ENCODE peak calls at places on chromosomes 12 and 14, in six cellular contexts. One of them, this sample, is unnamed.

GRCh38 chr14:102902086-102902485 is 20.4 kb upstream of the AMN start:
- DNase-seq in trophoblast cell: no peak
- DNase-seq in tibial artery: no peak
- DNase-seq in heart right ventricle: no peak
- DNase-seq in AG09309: no peak
- DNase-seq in body of pancreas: no peak
- DNase-seq in this sample: no peak

GRCh38 chr14:104132981-104133380 is 5.4 kb upstream of the KIF26A start:
- DNase-seq in AG09309: no peak
- DNase-seq in heart right ventricle: peak; percentile 8
- DNase-seq in body of pancreas: no peak
- DNase-seq in tibial artery: peak; percentile 28
- DNase-seq in trophoblast cell: no peak
- DNase-seq in this sample: no peak

GRCh38 chr14:68979722-68980552 is 835 bp upstream of the ACTN1 start:
- DNase-seq in tibial artery: peak; percentile 84
- DNase-seq in body of pancreas: peak; percentile 57
- DNase-seq in AG09309: no peak
- DNase-seq in heart right ventricle: peak; percentile 55
- DNase-seq in trophoblast cell: peak; percentile 58
- DNase-seq in this sample: no peak

GRCh38 chr12:63844391-63845341 is at the start of gene SRGAP1:
- DNase-seq in trophoblast cell: peak; percentile 36
- DNase-seq in tibial artery: peak; percentile 88
- DNase-seq in body of pancreas: peak; percentile 58
- DNase-seq in heart right ventricle: peak; percentile 69
- DNase-seq in AG09309: peak; percentile 29
- DNase-seq in this sample: no peak

GRCh38 chr14:68612049-68612448 is 180.8 kb downstream of the ZFP36L1 start:
- DNase-seq in tibial artery: peak; percentile 66
- DNase-seq in AG09309: no peak
- DNase-seq in trophoblast cell: no peak
- DNase-seq in body of pancreas: no peak
- DNase-seq in heart right ventricle: peak; percentile 25
- DNase-seq in this sample: no peak

GRCh38 chr12:68100241-68100640 is 59.3 kb downstream of the IFNG start:
- DNase-seq in tibial artery: no peak
- DNase-seq in body of pancreas: no peak
- DNase-seq in heart right ventricle: no peak
- DNase-seq in trophoblast cell: peak; percentile 21
- DNase-seq in AG09309: no peak
- DNase-seq in this sample: no peak

GRCh38 chr14:49879683-49880204 is 13.1 kb upstream of the ARF6 start:
- DNase-seq in heart right ventricle: no peak
- DNase-seq in tibial artery: no peak
- DNase-seq in trophoblast cell: peak; percentile 77
- DNase-seq in AG09309: no peak
- DNase-seq in body of pancreas: peak; percentile 53
- DNase-seq in this sample: no peak

GRCh38 chr14:69685217-69685616 is 73.8 kb downstream of the SUSD6 start:
- DNase-seq in heart right ventricle: no peak
- DNase-seq in body of pancreas: no peak
- DNase-seq in AG09309: no peak
- DNase-seq in trophoblast cell: peak; percentile 15
- DNase-seq in tibial artery: no peak
- DNase-seq in this sample: no peak

GRCh38 chr12:113097716-113098427 is 37.7 kb downstream of the RASAL1 start:
- DNase-seq in trophoblast cell: no peak
- DNase-seq in heart right ventricle: peak; percentile 50
- DNase-seq in AG09309: no peak
- DNase-seq in tibial artery: no peak
- DNase-seq in body of pancreas: peak; percentile 35
- DNase-seq in this sample: no peak

GRCh38 chr14:100827751-100828447 is 2.0 kb downstream of the MEG3 start:
- DNase-seq in heart right ventricle: no peak
- DNase-seq in tibial artery: no peak
- DNase-seq in AG09309: peak; percentile 59
- DNase-seq in body of pancreas: peak; percentile 36
- DNase-seq in trophoblast cell: no peak
- DNase-seq in this sample: no peak

GRCh38 chr12:17592472-17592871 is 497.5 kb downstream of the RERGL start:
- DNase-seq in AG09309: no peak
- DNase-seq in body of pancreas: no peak
- DNase-seq in trophoblast cell: no peak
- DNase-seq in heart right ventricle: no peak
- DNase-seq in tibial artery: no peak
- DNase-seq in this sample: no peak

GRCh38 chr14:31420013-31420318 is 384 bp downstream of the HEATR5A start:
- DNase-seq in body of pancreas: peak; percentile 78
- DNase-seq in AG09309: no peak
- DNase-seq in trophoblast cell: peak; percentile 82
- DNase-seq in heart right ventricle: peak; percentile 72
- DNase-seq in tibial artery: peak; percentile 79
- DNase-seq in this sample: no peak

GRCh38 chr12:77152623-77153193 is 87.3 kb upstream of the E2F7 start:
- DNase-seq in trophoblast cell: no peak
- DNase-seq in heart right ventricle: no peak
- DNase-seq in AG09309: no peak
- DNase-seq in tibial artery: no peak
- DNase-seq in body of pancreas: no peak
- DNase-seq in this sample: peak; percentile 19

GRCh38 chr12:89542912-89543592 is 17.2 kb upstream of the POC1B start:
- DNase-seq in trophoblast cell: peak; percentile 64
- DNase-seq in body of pancreas: peak; percentile 75
- DNase-seq in tibial artery: peak; percentile 69
- DNase-seq in AG09309: peak; percentile 62
- DNase-seq in heart right ventricle: no peak
- DNase-seq in this sample: peak; percentile 61

GRCh38 chr12:59374783-59375182 is 221.0 kb upstream of the SLC16A7 start:
- DNase-seq in body of pancreas: no peak
- DNase-seq in trophoblast cell: no peak
- DNase-seq in tibial artery: no peak
- DNase-seq in AG09309: no peak
- DNase-seq in heart right ventricle: no peak
- DNase-seq in this sample: no peak

GRCh38 chr12:100758083-100758482 is 36.5 kb upstream of the ANO4 start:
- DNase-seq in body of pancreas: no peak
- DNase-seq in AG09309: no peak
- DNase-seq in trophoblast cell: no peak
- DNase-seq in heart right ventricle: no peak
- DNase-seq in tibial artery: no peak
- DNase-seq in this sample: no peak

GRCh38 chr14:106691601-106692291 is 1165.4 kb downstream of the TMEM121 start:
- DNase-seq in AG09309: no peak
- DNase-seq in trophoblast cell: no peak
- DNase-seq in body of pancreas: peak; percentile 16
- DNase-seq in tibial artery: no peak
- DNase-seq in heart right ventricle: peak; percentile 20
- DNase-seq in this sample: no peak

GRCh38 chr12:6607751-6608591 is 792 bp upstream of the CHD4 start:
- DNase-seq in body of pancreas: peak; percentile 82
- DNase-seq in tibial artery: peak; percentile 77
- DNase-seq in trophoblast cell: peak; percentile 84
- DNase-seq in AG09309: no peak
- DNase-seq in heart right ventricle: no peak
- DNase-seq in this sample: no peak

GRCh38 chr14:92994131-92994676 is 71.3 kb downstream of the CHGA start:
- DNase-seq in trophoblast cell: no peak
- DNase-seq in AG09309: no peak
- DNase-seq in body of pancreas: no peak
- DNase-seq in heart right ventricle: peak; percentile 15
- DNase-seq in tibial artery: no peak
- DNase-seq in this sample: no peak

GRCh38 chr14:102982852-102983470 is 60.5 kb downstream of the AMN start:
- DNase-seq in body of pancreas: no peak
- DNase-seq in AG09309: no peak
- DNase-seq in tibial artery: no peak
- DNase-seq in trophoblast cell: no peak
- DNase-seq in heart right ventricle: no peak
- DNase-seq in this sample: no peak

GRCh38 chr12:10867381-10867780 is 16.7 kb downstream of the PRH1 start:
- DNase-seq in tibial artery: no peak
- DNase-seq in body of pancreas: no peak
- DNase-seq in AG09309: no peak
- DNase-seq in heart right ventricle: no peak
- DNase-seq in trophoblast cell: no peak
- DNase-seq in this sample: no peak

DNA sequence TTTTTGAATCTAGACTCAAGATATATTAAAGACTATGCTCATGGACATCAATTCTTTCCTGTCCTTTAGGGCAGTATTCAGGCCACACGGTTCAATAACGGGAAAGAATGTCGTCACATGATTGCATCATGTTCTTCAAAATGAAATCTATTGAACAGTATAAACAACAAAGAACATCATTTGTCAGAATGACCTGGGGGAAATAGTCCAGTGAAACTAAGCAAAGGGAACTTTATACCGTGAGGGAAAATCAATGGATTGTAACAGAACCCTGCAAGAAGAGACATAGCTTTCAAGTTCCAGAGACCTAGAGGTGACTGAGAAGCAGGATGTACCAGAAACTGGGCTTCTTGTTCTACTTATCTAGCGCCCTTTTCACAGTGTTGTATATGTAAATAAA is 32.7 kb downstream of the FLRT2 start:
- DNase-seq in tibial artery: no peak
- DNase-seq in AG09309: no peak
- DNase-seq in heart right ventricle: no peak
- DNase-seq in body of pancreas: no peak
- DNase-seq in trophoblast cell: no peak
- DNase-seq in this sample: no peak
- H3K4me3 ChIP-seq in tibial artery: no peak overlapping the region
- H3K4me3 ChIP-seq in AG09309: no peak overlapping the region
- H3K4me3 ChIP-seq in heart right ventricle: no peak overlapping the region
- H3K4me3 ChIP-seq in body of pancreas: no peak overlapping the region
- H3K4me3 ChIP-seq in trophoblast cell: no peak overlapping the region
- H3K4me3 ChIP-seq in this sample: no peak overlapping the region

GRCh38 chr12:52005903-52006703 is 643 bp upstream of the TAMALIN start:
- DNase-seq in heart right ventricle: peak; percentile 49
- DNase-seq in AG09309: no peak
- DNase-seq in trophoblast cell: peak; percentile 28
- DNase-seq in tibial artery: peak; percentile 85
- DNase-seq in body of pancreas: peak; percentile 44
- DNase-seq in this sample: no peak

GRCh38 chr12:52007158-52007921 is 594 bp downstream of the TAMALIN start:
- DNase-seq in body of pancreas: peak; percentile 37
- DNase-seq in heart right ventricle: peak; percentile 69
- DNase-seq in trophoblast cell: no peak
- DNase-seq in tibial artery: no peak
- DNase-seq in AG09309: no peak
- DNase-seq in this sample: no peak

GRCh38 chr12:52007982-52008510 is 1.3 kb downstream of the TAMALIN start:
- DNase-seq in trophoblast cell: no peak
- DNase-seq in AG09309: no peak
- DNase-seq in tibial artery: no peak
- DNase-seq in heart right ventricle: no peak
- DNase-seq in body of pancreas: no peak
- DNase-seq in this sample: no peak

GRCh38 chr12:52005218-52005902 is 1.4 kb upstream of the TAMALIN start:
- DNase-seq in heart right ventricle: no peak
- DNase-seq in trophoblast cell: no peak
- DNase-seq in body of pancreas: no peak
- DNase-seq in AG09309: no peak
- DNase-seq in tibial artery: no peak
- DNase-seq in this sample: no peak

DNA sequence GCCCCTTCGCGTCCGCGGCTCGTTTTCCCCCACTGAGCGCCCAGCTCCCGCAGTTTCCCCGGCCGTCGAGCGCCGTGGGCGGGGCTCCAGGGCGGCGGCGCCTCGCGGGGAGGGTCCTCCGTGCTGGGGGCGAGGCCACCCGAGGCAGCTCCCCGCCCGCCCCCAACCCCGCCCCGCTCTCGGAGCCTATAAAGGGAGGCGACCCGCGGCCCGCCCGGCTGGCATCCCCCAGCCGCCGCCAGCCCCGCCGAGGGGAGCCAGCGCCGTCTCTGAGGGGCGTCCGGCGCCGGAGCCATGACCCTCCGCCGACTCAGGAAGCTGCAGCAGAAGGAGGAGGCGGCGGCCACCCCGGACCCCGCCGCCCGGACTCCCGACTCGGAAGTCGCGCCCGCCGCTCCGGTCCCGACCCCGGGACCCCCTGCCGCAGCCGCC is at the start of gene TAMALIN:
- DNase-seq in body of pancreas: peak; percentile 70
- DNase-seq in heart right ventricle: peak; percentile 84
- DNase-seq in trophoblast cell: no peak
- DNase-seq in AG09309: no peak
- DNase-seq in tibial artery: peak; percentile 83
- DNase-seq in this sample: no peak
- H3K4me3 ChIP-seq in body of pancreas: peak within 1 kb of the TSS; percentile 4
- H3K4me3 ChIP-seq in heart right ventricle: peak within 1 kb of the TSS; percentile 79
- H3K4me3 ChIP-seq in trophoblast cell: peak within 1 kb of the TSS; percentile 70
- H3K4me3 ChIP-seq in AG09309: peak within 1 kb of the TSS; percentile 54
- H3K4me3 ChIP-seq in tibial artery: peak within 1 kb of the TSS; percentile 57
- H3K4me3 ChIP-seq in this sample: peak within 1 kb of the TSS; percentile 43

GRCh38 chr14:29927596-29928341 is at the start of gene PRKD1:
- DNase-seq in AG09309: no peak
- DNase-seq in trophoblast cell: no peak
- DNase-seq in body of pancreas: peak; percentile 71
- DNase-seq in tibial artery: peak; percentile 80
- DNase-seq in heart right ventricle: peak; percentile 76
- DNase-seq in this sample: no peak

GRCh38 chr14:29926701-29927595 is 699 bp downstream of the PRKD1 start:
- DNase-seq in AG09309: no peak
- DNase-seq in trophoblast cell: no peak
- DNase-seq in body of pancreas: peak; percentile 69
- DNase-seq in heart right ventricle: peak; percentile 67
- DNase-seq in tibial artery: peak; percentile 73
- DNase-seq in this sample: no peak

GRCh38 chr14:29930283-29930682 is 2.6 kb upstream of the PRKD1 start:
- DNase-seq in tibial artery: no peak
- DNase-seq in body of pancreas: no peak
- DNase-seq in heart right ventricle: no peak
- DNase-seq in AG09309: peak; percentile 59
- DNase-seq in trophoblast cell: no peak
- DNase-seq in this sample: no peak

GRCh38 chr14:29926228-29926627 is 1.4 kb downstream of the PRKD1 start:
- DNase-seq in heart right ventricle: no peak
- DNase-seq in trophoblast cell: no peak
- DNase-seq in tibial artery: no peak
- DNase-seq in AG09309: no peak
- DNase-seq in body of pancreas: no peak
- DNase-seq in this sample: no peak

GRCh38 chr14:29928342-29928640 is 644 bp upstream of the PRKD1 start:
- DNase-seq in tibial artery: no peak
- DNase-seq in body of pancreas: no peak
- DNase-seq in trophoblast cell: no peak
- DNase-seq in AG09309: no peak
- DNase-seq in heart right ventricle: no peak
- DNase-seq in this sample: no peak
- H3K4me3 ChIP-seq in tibial artery: peak overlapping the region; percentile 65
- H3K4me3 ChIP-seq in body of pancreas: no peak overlapping the region
- H3K4me3 ChIP-seq in trophoblast cell: peak overlapping the region; percentile 86
- H3K4me3 ChIP-seq in AG09309: peak overlapping the region; percentile 30
- H3K4me3 ChIP-seq in heart right ventricle: peak overlapping the region; percentile 67
- H3K4me3 ChIP-seq in this sample: peak overlapping the region; percentile 41

DNA sequence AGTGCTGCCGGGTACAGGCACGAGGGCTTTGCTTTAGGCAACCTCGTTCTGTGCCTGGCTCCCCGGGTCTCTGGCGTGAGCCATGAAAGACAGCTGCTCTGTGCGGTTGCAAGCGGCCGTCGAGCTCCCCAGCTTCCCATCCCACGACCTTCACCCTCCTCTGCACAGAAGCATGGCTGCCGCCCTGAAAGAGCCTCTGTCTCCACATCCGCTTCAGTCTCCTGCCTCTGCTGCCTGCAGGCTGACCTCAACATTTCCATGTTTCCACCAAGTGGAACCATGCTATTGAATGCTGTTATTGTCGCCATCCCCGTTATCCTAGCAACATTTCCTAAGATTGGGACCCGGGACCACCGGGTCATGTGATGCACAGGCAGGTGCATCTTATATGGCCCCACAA is 57.1 kb downstream of the KDM2B start:
- DNase-seq in AG09309: no peak
- DNase-seq in body of pancreas: no peak
- DNase-seq in heart right ventricle: no peak
- DNase-seq in tibial artery: no peak
- DNase-seq in trophoblast cell: no peak
- DNase-seq in this sample: no peak
- H3K4me3 ChIP-seq in AG09309: no peak overlapping the region
- H3K4me3 ChIP-seq in body of pancreas: no peak overlapping the region
- H3K4me3 ChIP-seq in heart right ventricle: no peak overlapping the region
- H3K4me3 ChIP-seq in tibial artery: no peak overlapping the region
- H3K4me3 ChIP-seq in trophoblast cell: no peak overlapping the region
- H3K4me3 ChIP-seq in this sample: no peak overlapping the region

This sample was measured in retinal pigment epithelial cell.